ENCODE peak calls at places on chromosomes 6 and 20, in four cellular contexts. Y, U, W and S are unnamed samples.
A peak's percentile ranks its signal among the peaks of the same experiment; 100 is the strongest.

GRCh38 chr20:25251019-25251418 is 3.1 kb downstream of the PYGB start:
- DNase-seq in U (no peak), Y (no peak), W (peak; percentile 5), S (no peak)

GRCh38 chr20:33676121-33676520 is 1.9 kb upstream of the NECAB3 start:
- DNase-seq in Y (no peak), U (no peak), W (no peak), S (no peak)

GRCh38 chr6:81451787-81452186 is 300.7 kb downstream of the TENT5A start:
- DNase-seq in Y (peak; percentile 4), U (no peak), W (no peak), S (no peak)

GRCh38 chr6:41197234-41197633 is 3.7 kb downstream of the TREML2 start:
- DNase-seq in Y (no peak), U (no peak), W (no peak), S (peak; percentile 24)

GRCh38 chr20:50587291-50587961 is 77.2 kb downstream of the PTPN1 start:
- DNase-seq in W (no peak), Y (no peak), U (peak; percentile 76), S (no peak)

GRCh38 chr20:38866265-38867061 is 59.8 kb upstream of the FAM83D start:
- DNase-seq in Y (no peak), W (no peak), U (no peak), S (no peak)

GRCh38 chr6:91303326-91303725 is 716.5 kb upstream of the MAP3K7 start:
- DNase-seq in Y (no peak), U (no peak), W (no peak), S (no peak)

GRCh38 chr6:57069920-57070331 is 20.1 kb upstream of the ZNF451 start:
- DNase-seq in U (no peak), Y (peak; percentile 67), W (no peak), S (no peak)

GRCh38 chr20:43846516-43846905 is 68.1 kb upstream of the TOX2 start:
- DNase-seq in W (no peak), U (no peak), Y (no peak), S (no peak)

GRCh38 chr6:18514180-18514579 is 127.0 kb downstream of the RNF144B start:
- DNase-seq in W (no peak), Y (no peak), U (no peak), S (peak; percentile 5)

GRCh38 chr6:18263561-18264337 is 581 bp downstream of the DEK start:
- DNase-seq in W (peak; percentile 74), Y (peak; percentile 64), U (peak; percentile 63), S (no peak)

GRCh38 chr6:165834613-165835259 is 171.7 kb upstream of the PDE10A start:
- DNase-seq in W (peak; percentile 89), Y (no peak), U (peak; percentile 97), S (no peak)

GRCh38 chr20:3716195-3716834 is 3.9 kb upstream of the SIGLEC1 start:
- DNase-seq in Y (peak; percentile 84), U (no peak), W (no peak), S (no peak)

GRCh38 chr20:1446536-1446935 is 20.1 kb downstream of the NSFL1C start:
- DNase-seq in W (no peak), U (no peak), Y (no peak), S (no peak)

GRCh38 chr20:1569417-1569861 is 11.9 kb upstream of the SIRPD start:
- DNase-seq in U (no peak), W (no peak), Y (no peak), S (no peak)

GRCh38 chr6:131854803-131855202 is 47.0 kb downstream of the ENPP1 start:
- DNase-seq in W (no peak), Y (no peak), U (no peak), S (no peak)

GRCh38 chr6:99712560-99712959 is 105.9 kb downstream of the PRDM13 start:
- DNase-seq in Y (no peak), U (no peak), W (no peak), S (no peak)

GRCh38 chr6:16774437-16774836 is 13.2 kb upstream of the ATXN1 start:
- DNase-seq in Y (no peak), W (no peak), U (no peak), S (no peak)

GRCh38 chr6:111614833-111615582 is 9.3 kb upstream of the TRAF3IP2 start:
- DNase-seq in U (no peak), Y (peak; percentile 88), W (peak; percentile 78), S (no peak)

GRCh38 chr6:152952866-152953509 is 29.9 kb downstream of the FBXO5 start:
- DNase-seq in Y (peak; percentile 69), U (no peak), W (no peak), S (no peak)

GRCh38 chr6:43970068-43970912 is 157.0 kb downstream of the MRPL14 start:
- DNase-seq in W (no peak), U (no peak), Y (no peak), S (no peak)

GRCh38 chr6:87731818-87732661 is 30.0 kb upstream of the AKIRIN2 start:
- DNase-seq in U (peak; percentile 97), Y (peak; percentile 9), W (peak; percentile 94), S (peak; percentile 96)

GRCh38 chr6:150813319-150813992 is 52.0 kb upstream of the MTHFD1L start:
- DNase-seq in Y (no peak), W (no peak), U (no peak), S (no peak)

GRCh38 chr20:813386-813785 is 20.1 kb upstream of the FAM110A start:
- DNase-seq in W (no peak), Y (no peak), U (no peak), S (no peak)

GRCh38 chr6:138856654-138857053 is 60.8 kb downstream of the ECT2L start:
- DNase-seq in Y (no peak), U (no peak), W (no peak), S (no peak)

GRCh38 chr6:121993362-121993761 is 406.1 kb upstream of the HSF2 start:
- DNase-seq in Y (no peak), W (no peak), U (no peak), S (no peak)

DNA sequence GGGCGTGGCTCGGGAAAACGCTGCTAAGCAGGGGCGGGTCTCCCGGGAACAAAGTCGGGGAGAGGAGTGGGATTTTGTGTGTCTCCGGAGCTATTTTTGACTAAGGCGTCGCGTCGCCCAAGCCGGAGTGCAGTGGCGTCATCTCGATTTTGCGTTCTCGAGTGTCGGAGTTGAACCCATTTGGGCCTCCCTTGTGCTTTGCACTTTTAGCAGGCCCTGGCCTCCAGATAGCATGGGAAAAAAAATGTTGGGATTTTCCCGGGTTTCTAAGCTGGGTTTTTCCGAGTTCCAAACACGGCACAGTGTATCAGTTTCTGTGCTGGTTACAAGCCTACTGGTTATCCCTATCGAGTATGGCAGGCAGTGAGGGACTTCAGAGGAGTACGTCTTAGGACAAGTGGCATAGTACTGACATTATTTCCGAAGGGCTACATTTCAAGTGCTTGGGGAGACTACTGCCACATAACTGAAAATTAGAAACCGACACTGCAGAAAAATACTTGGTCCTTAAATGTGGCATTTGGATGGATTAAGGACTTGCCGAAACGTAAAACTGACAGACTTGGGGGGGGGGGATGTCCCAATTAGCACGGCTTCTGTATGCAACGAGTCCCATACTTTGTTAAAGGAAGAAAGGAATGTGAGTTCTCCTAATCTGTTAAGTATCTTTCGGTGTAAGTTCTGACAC is 70.1 kb downstream of the HFE start:
- DNase-seq in Y (peak; percentile 83), W (peak; percentile 77), U (no peak), S (peak; percentile 92)
- TF ChIP-seq POLR2AphosphoS5 in Y (peak; percentile 87), W (peak; percentile 37), U (no peak), S (no peak)

DNA sequence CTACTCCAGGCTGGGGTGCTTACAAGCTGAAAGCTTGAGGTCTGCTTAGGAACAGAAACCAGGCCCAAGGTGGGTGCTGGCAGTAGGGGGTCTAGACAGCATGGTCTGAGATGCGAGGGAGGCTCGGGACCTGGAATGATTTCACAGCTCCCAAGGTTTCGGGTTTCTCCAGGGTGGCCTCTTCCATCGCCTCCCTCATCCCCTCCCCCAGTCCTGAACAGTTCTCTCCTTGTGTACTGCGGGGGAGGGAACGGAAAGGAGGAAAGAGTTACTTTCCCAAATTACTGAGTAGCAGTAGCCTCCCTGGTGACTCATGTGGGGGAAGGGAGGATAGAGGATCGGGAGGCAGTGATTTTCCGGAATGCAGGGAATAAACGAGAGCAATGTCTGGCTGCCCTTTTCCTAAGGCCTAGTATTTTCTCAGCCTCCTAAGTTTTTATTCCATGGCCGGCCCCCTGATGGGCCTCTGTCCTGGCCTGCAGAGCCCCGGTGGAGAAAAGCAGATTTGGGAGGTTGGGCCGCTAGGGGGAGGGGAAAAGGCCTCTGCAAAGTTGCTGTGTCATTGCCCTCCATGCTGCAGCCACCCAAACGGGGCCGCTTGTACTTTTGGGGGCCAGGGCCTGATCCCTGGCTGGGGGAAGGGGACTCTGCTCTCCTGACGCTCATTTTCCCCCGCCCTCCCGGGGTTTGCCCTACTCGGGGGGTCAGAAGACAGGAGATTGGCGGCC is 1.5 kb downstream of the BRD2 start:
- DNase-seq in Y (peak; percentile 88), U (peak; percentile 69), W (peak; percentile 77), S (peak; percentile 95)
- TF ChIP-seq POLR2AphosphoS5 in Y (peak; percentile 43), U (peak; percentile 74), W (peak; percentile 67), S (no peak)

DNA sequence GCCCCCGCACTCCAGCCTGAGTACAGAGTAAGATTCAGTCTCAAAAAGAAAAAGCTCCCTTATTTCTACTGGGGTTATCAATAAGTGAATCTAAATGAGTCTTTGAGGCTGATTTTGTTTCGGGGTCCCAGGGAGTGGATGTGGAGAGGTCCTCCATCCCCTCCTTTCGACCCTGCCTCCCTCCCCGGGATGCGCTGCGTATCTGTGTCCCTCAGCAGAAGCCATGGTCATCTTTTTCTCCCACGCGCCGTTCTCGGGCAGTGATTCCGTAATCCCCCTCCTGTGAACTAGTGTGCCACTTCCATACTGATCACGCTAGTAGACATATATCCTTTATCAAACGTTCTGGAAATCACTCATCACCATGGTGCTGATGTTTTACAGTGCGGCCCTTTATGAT is 152.9 kb downstream of the CDH4 start:
- DNase-seq in U (no peak), Y (no peak), W (no peak), S (no peak)
- TF ChIP-seq POLR2AphosphoS5 in U (no peak), Y (no peak), W (no peak), S (no peak)

DNA sequence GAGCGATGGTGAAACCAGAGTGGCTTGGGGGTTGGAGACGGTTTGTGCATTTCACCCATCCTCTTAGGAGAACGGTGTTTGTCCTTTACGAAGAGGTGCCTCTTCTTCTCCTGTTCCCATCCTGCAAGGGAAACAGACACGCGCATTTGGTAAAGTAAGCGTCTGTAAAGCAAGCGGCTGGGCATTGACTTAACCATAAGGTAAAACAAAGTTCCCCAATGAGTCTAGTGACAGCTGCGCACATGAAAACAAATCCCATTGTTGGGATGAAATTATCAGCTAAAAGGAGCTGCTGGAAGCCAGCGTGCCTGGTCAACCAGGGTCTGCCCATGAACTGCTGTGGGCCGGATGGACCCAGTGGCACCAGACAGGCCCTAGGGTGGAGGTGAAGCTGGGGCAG is 5.8 kb downstream of the BHLHE23 start:
- DNase-seq in U (no peak), Y (no peak), W (no peak), S (no peak)
- TF ChIP-seq POLR2AphosphoS5 in U (no peak), Y (no peak), W (no peak), S (no peak)

GRCh38 chr6:32659856-32660595 is 6.4 kb downstream of the HLA-DQB1 start:
- DNase-seq in U (no peak), Y (no peak), W (no peak), S (no peak)
- TF ChIP-seq POLR2AphosphoS5 in U (no peak), Y (no peak), W (no peak), S (no peak)